ENCODE peak calls at places on chromosomes 11 and 22, in five cellular contexts. R is thoracic aorta; F is iris pigment epithelial cell; I is AG09309; J is CD4-positive, CD25-positive, alpha-beta regulatory T cell. H is an unnamed sample.

GRCh38 chr11:128704517-128704916 is 10.6 kb downstream of the FLI1 start:
- DNase-seq in R (no peak), F (no peak), I (no peak), J (peak), H (no peak)

GRCh38 chr11:44621140-44621681 is 55.7 kb downstream of the CD82 start:
- DNase-seq in R (peak), F (peak), I (no peak), J (peak), H (peak)

GRCh38 chr11:130470832-130471706 is 22.6 kb downstream of the ADAMTS15 start:
- DNase-seq in R (no peak), F (no peak), I (no peak), J (no peak), H (no peak)

GRCh38 chr22:44396727-44397722 is 84.3 kb upstream of the SHISAL1 start:
- DNase-seq in R (no peak), F (no peak), I (no peak), J (no peak), H (no peak)

GRCh38 chr11:72724021-72724561 is 28.1 kb downstream of the ARAP1 start:
- DNase-seq in R (no peak), F (no peak), I (no peak), J (no peak), H (no peak)

GRCh38 chr11:119794141-119794665 is 65.2 kb upstream of the NECTIN1 start:
- DNase-seq in R (no peak), F (no peak), I (no peak), J (no peak), H (no peak)

GRCh38 chr11:63901660-63902059 is 15.3 kb downstream of the RCOR2 start:
- DNase-seq in R (no peak), F (peak), I (no peak), J (peak), H (no peak)

GRCh38 chr11:74570266-74571061 is 21.9 kb upstream of the POLD3 start:
- DNase-seq in R (no peak), F (peak), I (peak), J (peak), H (peak)

GRCh38 chr11:336666-337002 is 16.0 kb upstream of the IFITM3 start:
- DNase-seq in R (no peak), F (no peak), I (no peak), J (no peak), H (no peak)

GRCh38 chr11:67382481-67383136 is 9.2 kb upstream of the RAD9A start:
- DNase-seq in R (no peak), F (peak), I (no peak), J (peak), H (peak)

GRCh38 chr11:46659908-46660307 is 40.5 kb downstream of the ARHGAP1 start:
- DNase-seq in R (no peak), F (peak), I (peak), J (no peak), H (peak)

GRCh38 chr11:70727899-70728620 is 329.7 kb downstream of the CTTN start:
- DNase-seq in R (no peak), F (no peak), I (no peak), J (no peak), H (no peak)

GRCh38 chr11:122354029-122354697 is 238.1 kb upstream of the BLID start:
- DNase-seq in R (no peak), F (no peak), I (no peak), J (no peak), H (no peak)

GRCh38 chr11:11391796-11392195 is 38.7 kb upstream of the CSNK2A3 start:
- DNase-seq in R (peak), F (peak), I (peak), J (no peak), H (no peak)

GRCh38 chr11:62433553-62434301 is 14.9 kb downstream of the SCGB1A1 start:
- DNase-seq in R (no peak), F (no peak), I (no peak), J (no peak), H (peak)

GRCh38 chr22:28180804-28181203 is 261.7 kb upstream of the PITPNB start:
- DNase-seq in R (no peak), F (peak), I (no peak), J (no peak), H (no peak)

GRCh38 chr11:8760896-8761295 is 78.3 kb downstream of the RPL27A start:
- DNase-seq in R (no peak), F (peak), I (no peak), J (no peak), H (no peak)

GRCh38 chr22:25202290-25202921 is 2.7 kb downstream of the CRYBB3 start:
- DNase-seq in R (no peak), F (peak), I (peak), J (peak), H (peak)

GRCh38 chr22:44596726-44597125 is 98.7 kb upstream of the RTL6 start:
- DNase-seq in R (no peak), F (no peak), I (no peak), J (no peak), H (no peak)